ENCODE peak calls at places on chromosome 16, in four cellular contexts. J is GM12878, X is GM12892, F is GM12891. P is an unnamed sample.

GRCh38 chr16:3594316-3595109 is 16.9 kb downstream of the SLX4 start:
- DNase-seq in J (no peak), X (no peak), F (no peak), P (no peak)

GRCh38 chr16:88804552-88805339 is 1.2 kb downstream of the CDT1 start:
- DNase-seq in J (no peak), X (peak; percentile 76), F (peak; percentile 72), P (peak; percentile 64)

GRCh38 chr16:48617104-48617503 is 7.1 kb upstream of the N4BP1 start:
- DNase-seq in J (no peak), X (no peak), F (no peak), P (no peak)

GRCh38 chr16:49463529-49463928 is 89.9 kb downstream of the C16orf78 start:
- DNase-seq in J (peak; percentile 72), X (peak; percentile 79), F (peak; percentile 82), P (no peak)

GRCh38 chr16:79867425-79867997 is 267.0 kb upstream of the MAF start:
- DNase-seq in J (no peak), X (no peak), F (no peak), P (no peak)

GRCh38 chr16:21603920-21604319 is 4.5 kb downstream of the METTL9 start:
- DNase-seq in J (no peak), X (no peak), F (no peak), P (peak; percentile 19)

GRCh38 chr16:12231666-12232065 is 255.1 kb downstream of the SNX29 start:
- DNase-seq in J (no peak), X (no peak), F (no peak), P (no peak)

GRCh38 chr16:17370233-17371013 is 100.3 kb downstream of the XYLT1 start:
- DNase-seq in J (no peak), X (no peak), F (no peak), P (peak; percentile 27)

GRCh38 chr16:81910366-81910885 is 100.8 kb downstream of the SDR42E1 start:
- DNase-seq in J (no peak), X (no peak), F (no peak), P (no peak)

GRCh38 chr16:89908236-89908635 is 10.4 kb upstream of the MC1R start:
- DNase-seq in J (no peak), X (no peak), F (no peak), P (no peak)

GRCh38 chr16:89906141-89907025 is 12.3 kb upstream of the MC1R start:
- DNase-seq in J (no peak), X (no peak), F (no peak), P (no peak)

GRCh38 chr16:89905511-89906140 is 13.0 kb upstream of the MC1R start:
- DNase-seq in J (no peak), X (no peak), F (no peak), P (no peak)

GRCh38 chr16:89904606-89905510 is 13.8 kb upstream of the MC1R start:
- DNase-seq in J (no peak), X (no peak), F (no peak), P (no peak)

DNA sequence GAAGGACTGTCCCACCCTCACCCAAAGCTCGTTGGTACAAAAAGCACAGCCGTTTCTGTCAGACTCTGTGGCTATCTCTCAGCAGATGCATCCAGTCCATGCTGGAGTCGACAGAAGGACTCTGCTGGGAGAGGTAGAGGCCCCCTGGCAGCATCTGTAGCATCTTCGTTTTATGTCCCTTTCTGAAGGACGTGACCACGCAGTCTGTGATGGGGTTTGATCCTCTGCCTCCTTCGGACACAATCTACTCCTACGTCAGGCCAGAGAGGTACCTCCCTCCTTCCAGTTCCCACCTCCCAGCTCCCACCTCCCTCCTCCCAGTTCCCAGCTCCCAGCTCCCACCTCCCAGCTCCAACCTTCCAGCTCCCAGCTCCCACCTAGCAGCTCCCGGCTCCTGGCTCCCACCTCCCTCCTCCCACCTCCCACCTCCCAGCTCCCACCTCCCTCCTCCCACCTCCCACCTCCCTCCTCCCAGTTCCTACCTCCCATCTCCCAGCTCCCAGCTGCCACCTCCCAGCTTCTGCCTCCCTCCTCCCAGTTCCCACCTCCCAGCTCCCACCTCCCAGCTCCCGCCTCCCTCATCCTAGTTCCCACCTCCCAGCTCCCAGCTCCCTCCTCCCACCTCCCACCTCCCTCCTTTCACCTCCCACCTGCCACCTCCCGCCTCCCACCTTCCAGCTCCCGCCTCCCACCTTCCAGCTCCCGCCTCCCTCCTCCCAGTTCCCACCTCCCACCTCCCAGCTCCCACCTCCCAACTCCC is 11.4 kb upstream of the MC1R start:
- DNase-seq in J (no peak), X (no peak), F (no peak), P (no peak)
- TF ChIP-seq TAF1 in J (no peak), X (no peak), F (no peak), P (no peak)

DNA sequence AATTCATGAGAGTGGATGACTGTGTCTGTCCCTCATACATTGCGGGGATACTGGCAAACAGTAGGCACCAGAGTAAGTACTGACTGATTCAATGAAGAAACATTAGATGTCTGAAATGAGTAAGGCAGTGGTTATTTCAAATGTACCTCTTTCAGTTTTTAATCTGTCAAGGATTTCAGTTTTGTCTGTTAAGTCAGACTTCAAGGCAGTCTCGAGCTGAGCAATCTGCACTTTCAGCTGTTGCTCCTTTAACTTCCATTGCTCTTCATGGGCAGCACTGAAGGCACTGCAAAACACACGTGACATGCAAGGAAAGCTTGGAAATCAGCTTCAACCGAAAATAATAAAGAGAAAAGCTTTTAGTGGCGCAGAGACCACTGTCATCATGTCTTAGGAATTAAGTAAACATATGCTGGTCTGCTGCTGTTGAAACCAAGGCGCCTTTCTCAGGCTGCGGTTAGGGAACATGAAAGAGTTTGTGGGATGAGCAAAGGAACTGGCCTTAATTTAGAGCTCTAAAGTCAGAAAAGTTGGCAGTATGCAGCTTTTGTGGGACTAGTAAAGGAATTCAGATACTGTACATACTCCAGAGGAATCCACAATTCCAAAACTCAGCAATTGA is 38.8 kb downstream of the RPGRIP1L start:
- DNase-seq in J (peak; percentile 19), X (no peak), F (no peak), P (no peak)
- TF ChIP-seq TAF1 in J (no peak), X (no peak), F (no peak), P (no peak)

GRCh38 chr16:50534556-50534955 is 13.6 kb upstream of the NKD1 start:
- DNase-seq in J (no peak), X (no peak), F (no peak), P (no peak)

GRCh38 chr16:50533317-50533716 is 14.9 kb upstream of the NKD1 start:
- DNase-seq in J (no peak), X (no peak), F (no peak), P (no peak)

GRCh38 chr16:50534091-50534490 is 14.1 kb upstream of the NKD1 start:
- DNase-seq in J (no peak), X (no peak), F (no peak), P (no peak)

GRCh38 chr16:50535506-50536257 is 12.5 kb upstream of the NKD1 start:
- DNase-seq in J (no peak), X (no peak), F (no peak), P (no peak)

GRCh38 chr16:50534958-50535357 is 13.2 kb upstream of the NKD1 start:
- DNase-seq in J (no peak), X (no peak), F (no peak), P (no peak)
- TF ChIP-seq TAF1 in J (no peak), X (no peak), F (no peak), P (no peak)

GRCh38 chr16:31476305-31477219 is 4.6 kb downstream of the TGFB1I1 start:
- DNase-seq in J (no peak), X (peak; percentile 89), F (peak; percentile 87), P (peak; percentile 59)
- TF ChIP-seq TAF1 in J (no peak), X (no peak), F (no peak), P (no peak)